ENCODE peak calls at places on chromosomes 2 and 18, in seven cellular contexts. S is GM12865; D is lung; B is CD8-positive, alpha-beta T cell; U is Peyer's patch; I is IMR-90; Z is esophagus squamous epithelium. X is an unnamed sample.

GRCh38 chr2:98921062-98921461 is 15.0 kb downstream of the CRACDL start:
- DNase-seq in S (no peak), D (no peak), B (no peak), U (no peak), I (no peak), Z (no peak), X (no peak)

GRCh38 chr2:190600293-190601103 is 48.4 kb upstream of the NAB1 start:
- DNase-seq in S (no peak), D (no peak), B (no peak), U (no peak), I (no peak), Z (no peak), X (no peak)

GRCh38 chr2:113716291-113716690 is 40.2 kb downstream of the SLC35F5 start:
- DNase-seq in S (no peak), D (no peak), B (no peak), U (no peak), I (peak), Z (no peak), X (no peak)

GRCh38 chr2:127143851-127144782 is 37.2 kb upstream of the BIN1 start:
- DNase-seq in S (no peak), D (no peak), B (no peak), U (no peak), I (peak), Z (no peak), X (no peak)

GRCh38 chr18:79366177-79367094 is 29.3 kb upstream of the NFATC1 start:
- DNase-seq in S (no peak), D (no peak), B (no peak), U (no peak), I (peak), Z (no peak), X (no peak)

GRCh38 chr2:234478121-234478858 is 18.6 kb downstream of the ARL4C start:
- DNase-seq in S (no peak), D (no peak), B (no peak), U (no peak), I (peak), Z (no peak), X (no peak)

GRCh38 chr2:69616755-69617154 is 26.8 kb downstream of the AAK1 start:
- DNase-seq in S (peak), D (no peak), B (no peak), U (no peak), I (no peak), Z (no peak), X (no peak)

GRCh38 chr2:84474176-84474575 is 15.1 kb upstream of the SUCLG1 start:
- DNase-seq in S (no peak), D (peak), B (no peak), U (no peak), I (no peak), Z (no peak), X (no peak)

GRCh38 chr18:49819768-49820662 is 6.7 kb upstream of the ACAA2 start:
- DNase-seq in S (peak), D (peak), B (peak), U (peak), I (no peak), Z (no peak), X (peak)

GRCh38 chr2:163733301-163733938 is 2.4 kb downstream of the FIGN start:
- DNase-seq in S (no peak), D (no peak), B (no peak), U (peak), I (peak), Z (no peak), X (no peak)

GRCh38 chr18:80009661-80010550 is 21.5 kb upstream of the TXNL4A start:
- DNase-seq in S (no peak), D (peak), B (no peak), U (no peak), I (peak), Z (no peak), X (no peak)

GRCh38 chr2:9251154-9252001 is 44.8 kb downstream of the ASAP2 start:
- DNase-seq in S (no peak), D (no peak), B (no peak), U (no peak), I (peak), Z (no peak), X (no peak)

GRCh38 chr2:143833258-143833657 is 686.7 kb downstream of the ZEB2 start:
- DNase-seq in S (no peak), D (no peak), B (no peak), U (no peak), I (no peak), Z (no peak), X (no peak)

GRCh38 chr2:99615247-99615771 is 125.5 kb upstream of the REV1 start:
- DNase-seq in S (no peak), D (no peak), B (no peak), U (no peak), I (no peak), Z (no peak), X (no peak)

GRCh38 chr2:220276736-220277444 is 649.5 kb downstream of the SLC4A3 start:
- DNase-seq in S (no peak), D (no peak), B (no peak), U (no peak), I (peak), Z (no peak), X (no peak)

GRCh38 chr18:69628774-69629359 is 228.2 kb downstream of the DOK6 start:
- DNase-seq in S (no peak), D (no peak), B (no peak), U (no peak), I (no peak), Z (no peak), X (no peak)

GRCh38 chr2:98738304-98738703 is 7.4 kb upstream of the MGAT4A start:
- DNase-seq in S (no peak), D (no peak), B (no peak), U (no peak), I (no peak), Z (no peak), X (no peak)

GRCh38 chr18:58484989-58485962 is 143.6 kb downstream of the ALPK2 start:
- DNase-seq in S (no peak), D (no peak), B (no peak), U (no peak), I (no peak), Z (no peak), X (no peak)

GRCh38 chr2:14492920-14493503 is 139.5 kb upstream of the LRATD1 start:
- DNase-seq in S (no peak), D (no peak), B (no peak), U (no peak), I (peak), Z (no peak), X (no peak)

GRCh38 chr2:107775791-107776190 is 50.9 kb upstream of the RGPD4 start:
- DNase-seq in S (no peak), D (no peak), B (no peak), U (no peak), I (no peak), Z (no peak), X (no peak)

GRCh38 chr2:175627405-175627804 is 374.7 kb downstream of the LNPK start:
- DNase-seq in S (no peak), D (no peak), B (no peak), U (no peak), I (no peak), Z (no peak), X (no peak)

GRCh38 chr2:27182346-27182745 is 29.5 kb upstream of the ATRAID start:
- DNase-seq in S (no peak), D (no peak), B (no peak), U (no peak), I (peak), Z (no peak), X (no peak)

GRCh38 chr2:140085674-140086073 is 1305.5 kb upstream of the NXPH2 start:
- DNase-seq in S (no peak), D (no peak), B (no peak), U (no peak), I (no peak), Z (no peak), X (no peak)

GRCh38 chr2:39728941-39729351 is 50.1 kb downstream of the THUMPD2 start:
- DNase-seq in S (peak), D (no peak), B (no peak), U (peak), I (peak), Z (no peak), X (no peak)

GRCh38 chr2:127083819-127084503 is 23.0 kb downstream of the BIN1 start:
- DNase-seq in S (no peak), D (peak), B (no peak), U (peak), I (peak), Z (no peak), X (no peak)

GRCh38 chr2:241230435-241230834 is 42.0 kb downstream of the ANO7 start:
- DNase-seq in S (no peak), D (no peak), B (no peak), U (no peak), I (no peak), Z (no peak), X (no peak)

GRCh38 chr18:62625019-62625418 is 90.3 kb upstream of the PHLPP1 start:
- DNase-seq in S (no peak), D (no peak), B (no peak), U (no peak), I (no peak), Z (no peak), X (no peak)

GRCh38 chr18:12278765-12279682 is 24.9 kb downstream of the CIDEA start:
- DNase-seq in S (no peak), D (peak), B (no peak), U (peak), I (peak), Z (no peak), X (no peak)

GRCh38 chr18:24055878-24056277 is 41.3 kb downstream of the TTC39C start:
- DNase-seq in S (peak), D (no peak), B (no peak), U (no peak), I (peak), Z (no peak), X (no peak)

GRCh38 chr2:112831956-112832567 is 4.5 kb downstream of the IL1B start:
- DNase-seq in S (peak), D (no peak), B (no peak), U (no peak), I (no peak), Z (no peak), X (no peak)

GRCh38 chr2:224359569-224359968 is 42.3 kb downstream of the FAM124B start:
- DNase-seq in S (peak), D (no peak), B (no peak), U (no peak), I (no peak), Z (no peak), X (no peak)

GRCh38 chr18:78021196-78021595 is 771.5 kb downstream of the GALR1 start:
- DNase-seq in S (no peak), D (no peak), B (no peak), U (no peak), I (no peak), Z (no peak), X (no peak)

GRCh38 chr2:48514591-48514990 is 15.4 kb upstream of the STON1 start:
- DNase-seq in S (no peak), D (no peak), B (no peak), U (no peak), I (peak), Z (no peak), X (no peak)

GRCh38 chr2:107776333-107776732 is 50.4 kb upstream of the RGPD4 start:
- DNase-seq in S (no peak), D (no peak), B (no peak), U (no peak), I (no peak), Z (no peak), X (no peak)

GRCh38 chr2:239311132-239312040 is 89.4 kb downstream of the HDAC4 start:
- DNase-seq in S (no peak), D (peak), B (no peak), U (peak), I (no peak), Z (no peak), X (no peak)

GRCh38 chr2:236049981-236050380 is 118.2 kb downstream of the GBX2 start:
- DNase-seq in S (peak), D (no peak), B (no peak), U (peak), I (no peak), Z (no peak), X (peak)

GRCh38 chr2:150674283-150674682 is 186.8 kb upstream of the RND3 start:
- DNase-seq in S (no peak), D (no peak), B (no peak), U (no peak), I (peak), Z (no peak), X (no peak)

GRCh38 chr18:13239557-13239956 is 21.0 kb downstream of the LDLRAD4 start:
- DNase-seq in S (no peak), D (no peak), B (no peak), U (peak), I (no peak), Z (no peak), X (no peak)

GRCh38 chr2:42458396-42458795 is 35.4 kb downstream of the KCNG3 start:
- DNase-seq in S (no peak), D (no peak), B (no peak), U (no peak), I (no peak), Z (no peak), X (no peak)
- TF ChIP-seq CTCF in S (no peak), D (no peak), B (no peak), U (no peak), I (no peak), Z (no peak), X (no peak)

GRCh38 chr2:157426477-157426994 is 17.4 kb downstream of the CYTIP start:
- DNase-seq in S (no peak), D (no peak), B (no peak), U (no peak), I (no peak), Z (no peak), X (no peak)
- H3K4me3 ChIP-seq in S (no peak), D (no peak), B (no peak), U (no peak), I (no peak), Z (no peak), X (no peak)

GRCh38 chr2:59322870-59323269 is 1081.7 kb upstream of the FANCL start:
- DNase-seq in S (no peak), D (no peak), B (no peak), U (no peak), I (no peak), Z (no peak), X (no peak)
- TF ChIP-seq CTCF in S (no peak), D (no peak), B (no peak), U (no peak), I (no peak), Z (no peak), X (no peak)

DNA sequence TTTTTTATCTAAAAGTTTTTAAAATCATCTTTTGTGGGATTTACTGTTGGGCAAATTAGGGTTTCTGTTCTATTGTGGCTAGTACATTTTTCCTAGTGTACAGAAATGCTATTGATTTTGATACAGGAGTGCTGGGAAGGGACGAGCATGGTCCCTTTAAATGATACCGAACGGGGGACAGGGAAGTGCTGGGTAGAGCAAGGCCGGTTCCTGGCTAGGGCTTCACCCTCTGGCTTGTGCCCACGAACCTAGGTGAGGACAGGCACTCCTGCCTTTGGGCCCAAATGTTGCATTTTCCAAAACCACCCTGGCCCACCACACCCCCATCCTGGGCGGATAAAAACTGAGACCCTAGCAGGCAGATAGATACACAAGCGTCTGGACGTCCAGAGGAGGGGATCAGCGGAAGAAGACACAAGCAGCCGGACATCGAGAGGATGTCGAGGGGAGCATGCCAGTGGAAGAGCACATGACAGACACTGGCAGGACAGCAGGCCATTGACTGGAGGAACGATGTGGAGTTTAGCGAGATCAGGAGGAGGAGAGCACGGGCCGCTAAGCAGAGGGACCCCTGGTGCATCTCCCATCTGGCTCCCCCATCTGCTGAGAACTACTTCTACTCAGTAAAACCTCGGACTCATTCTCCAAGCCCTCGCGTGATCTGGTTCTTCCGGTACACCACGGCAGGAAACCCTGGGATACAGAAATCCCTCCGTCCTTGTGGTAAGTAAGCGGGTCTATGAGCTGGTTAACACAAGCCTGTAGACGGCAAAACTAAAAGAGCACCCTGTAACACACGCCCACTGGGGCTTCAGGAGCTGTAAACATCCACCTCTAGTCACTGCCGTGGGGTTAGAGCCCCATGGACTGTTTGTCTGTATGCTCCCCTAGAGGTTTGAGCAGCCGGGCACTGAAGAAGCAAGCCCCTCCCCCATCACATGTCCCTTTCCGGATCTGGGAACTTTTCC is 13.5 kb upstream of the CALCRL start:
- DNase-seq in S (no peak), D (no peak), B (no peak), U (no peak), I (no peak), Z (no peak), X (no peak)
- H3K4me3 ChIP-seq in S (no peak), D (no peak), B (no peak), U (peak), I (no peak), Z (peak), X (no peak)

GRCh38 chr2:74102516-74102915 is 45.2 kb downstream of the BOLA3 start:
- DNase-seq in S (no peak), D (no peak), B (no peak), U (no peak), I (no peak), Z (no peak), X (no peak)

GRCh38 chr2:74103763-74104162 is 43.9 kb downstream of the BOLA3 start:
- DNase-seq in S (no peak), D (no peak), B (no peak), U (no peak), I (no peak), Z (no peak), X (no peak)

GRCh38 chr2:74104839-74105238 is 42.9 kb downstream of the BOLA3 start:
- DNase-seq in S (no peak), D (no peak), B (no peak), U (no peak), I (no peak), Z (no peak), X (no peak)

GRCh38 chr2:74107071-74107470 is 40.6 kb downstream of the BOLA3 start:
- DNase-seq in S (no peak), D (no peak), B (no peak), U (no peak), I (no peak), Z (no peak), X (no peak)

DNA sequence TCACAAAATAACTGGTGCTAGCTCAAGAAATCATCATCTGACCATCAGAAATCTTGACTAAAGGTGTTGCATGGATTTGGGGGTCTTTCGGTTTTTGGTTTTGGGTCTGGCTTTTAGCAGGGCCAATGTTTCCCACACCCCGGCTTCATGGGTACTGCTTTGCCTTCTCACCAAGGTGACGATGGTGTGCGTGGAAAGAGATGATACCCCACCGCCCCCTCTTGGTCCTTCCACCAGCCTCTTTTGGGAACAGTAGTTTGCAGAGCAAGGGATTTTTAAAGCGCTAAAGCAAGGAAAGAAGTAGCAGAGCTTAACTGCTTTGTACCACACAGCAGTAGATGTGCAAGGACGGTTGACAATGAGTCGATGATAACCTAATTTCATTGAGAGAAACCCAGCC is 42.3 kb downstream of the BOLA3 start:
- DNase-seq in S (no peak), D (no peak), B (no peak), U (no peak), I (no peak), Z (no peak), X (no peak)
- TF ChIP-seq CTCF in S (no peak), D (no peak), B (no peak), U (no peak), I (no peak), Z (no peak), X (no peak)

GRCh38 chr2:45936623-45936979 is 285.1 kb downstream of the PRKCE start:
- DNase-seq in S (no peak), D (no peak), B (no peak), U (no peak), I (no peak), Z (no peak), X (no peak)

GRCh38 chr2:45935791-45936622 is 284.5 kb downstream of the PRKCE start:
- DNase-seq in S (peak), D (peak), B (no peak), U (peak), I (peak), Z (peak), X (peak)

GRCh38 chr2:45938649-45939511 is 287.4 kb downstream of the PRKCE start:
- DNase-seq in S (no peak), D (peak), B (no peak), U (peak), I (peak), Z (no peak), X (no peak)

GRCh38 chr2:45941758-45942738 is 290.6 kb downstream of the PRKCE start:
- DNase-seq in S (no peak), D (no peak), B (no peak), U (no peak), I (peak), Z (no peak), X (no peak)

DNA sequence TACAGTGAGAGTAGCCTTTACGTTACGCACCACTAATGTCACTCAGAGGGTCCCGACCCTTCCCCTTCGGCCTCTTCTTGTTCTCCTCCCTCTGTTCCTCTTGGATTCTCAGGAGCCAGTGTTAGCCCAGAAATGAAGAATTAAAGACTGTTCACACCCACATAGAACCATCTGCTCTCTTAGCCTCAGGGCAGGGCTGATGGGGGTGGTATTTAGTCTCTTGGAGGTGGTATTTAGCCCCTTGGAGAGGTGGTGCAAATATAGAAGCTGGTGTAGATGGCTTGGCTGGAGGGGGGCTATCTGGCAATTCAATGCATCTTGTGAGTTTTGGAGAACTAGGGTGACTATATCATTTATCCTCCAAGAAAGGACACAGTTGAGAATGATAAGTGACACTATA is 286.5 kb downstream of the PRKCE start:
- DNase-seq in S (no peak), D (no peak), B (no peak), U (no peak), I (no peak), Z (no peak), X (no peak)
- H3K4me3 ChIP-seq in S (no peak), D (no peak), B (no peak), U (no peak), I (no peak), Z (no peak), X (no peak)

DNA sequence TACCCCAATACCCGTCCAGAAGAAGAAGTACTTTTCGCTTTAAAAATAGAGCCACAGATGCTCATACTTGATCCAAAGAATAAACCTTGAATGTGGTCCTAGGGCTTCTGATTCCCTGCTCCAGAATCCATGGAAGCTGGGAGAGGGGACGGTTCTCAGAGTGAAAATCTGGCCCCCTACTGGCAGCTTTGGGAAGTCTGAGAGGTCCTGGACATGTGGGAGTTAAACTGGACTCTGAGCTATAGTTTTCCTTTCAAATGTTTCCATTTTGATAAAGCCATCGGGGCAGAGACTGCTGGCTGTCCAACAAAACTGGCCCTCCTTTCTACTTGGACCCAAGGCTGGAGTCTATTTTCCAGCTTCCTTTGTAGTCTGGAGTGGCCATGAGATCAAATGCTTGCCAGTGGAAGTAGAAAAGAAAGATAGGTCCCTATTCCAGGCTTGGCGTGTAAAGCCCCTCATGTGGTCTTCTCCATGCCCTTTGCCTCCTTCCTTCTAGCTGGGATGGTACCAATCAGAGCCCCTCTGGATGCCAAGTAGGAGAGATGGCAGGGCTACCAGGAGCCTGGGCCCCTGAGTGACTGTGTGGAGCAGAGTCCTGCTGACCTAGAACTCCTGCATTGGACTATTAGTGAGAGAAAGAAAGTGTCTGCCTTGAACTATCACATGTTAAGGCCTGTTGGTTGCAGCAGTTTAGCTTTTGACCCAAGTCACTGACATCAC is 37.7 kb upstream of the TBC1D8 start:
- DNase-seq in S (no peak), D (peak), B (no peak), U (peak), I (peak), Z (no peak), X (no peak)
- TF ChIP-seq CTCF in S (peak), D (no peak), B (no peak), U (peak), I (peak), Z (no peak), X (peak)